ENCODE peak calls at places on chromosomes 13 and 19, in four cellular contexts. One of them, this sample, is unnamed.

GRCh38 chr13:32164622-32165268 is 133.2 kb downstream of the FRY start:
- DNase-seq in activated CD4-positive, CD25-positive, alpha-beta regulatory T cell treated with anti-CD3 and anti-CD28 coated beads, Interleukin-2, amount 50 U/mL, for 16 hours: no peak
- DNase-seq in Peyer's patch: no peak
- DNase-seq in stimulated activated CD4-positive, alpha-beta T cell treated with anti-CD3 and anti-CD28 coated beads, Interleukin-15, amount 100 ng/mL, for 24 hours: peak; percentile 24
- DNase-seq in this sample: no peak

GRCh38 chr13:97426695-97427094 is 7.3 kb upstream of the RAP2A start:
- DNase-seq in stimulated activated CD4-positive, alpha-beta T cell treated with anti-CD3 and anti-CD28 coated beads, Interleukin-15, amount 100 ng/mL, for 24 hours: no peak
- DNase-seq in Peyer's patch: no peak
- DNase-seq in activated CD4-positive, CD25-positive, alpha-beta regulatory T cell treated with anti-CD3 and anti-CD28 coated beads, Interleukin-2, amount 50 U/mL, for 16 hours: no peak
- DNase-seq in this sample: no peak

GRCh38 chr13:24512208-24513068 is at the start of gene PARP4:
- DNase-seq in activated CD4-positive, CD25-positive, alpha-beta regulatory T cell treated with anti-CD3 and anti-CD28 coated beads, Interleukin-2, amount 50 U/mL, for 16 hours: peak; percentile 34
- DNase-seq in Peyer's patch: peak; percentile 92
- DNase-seq in stimulated activated CD4-positive, alpha-beta T cell treated with anti-CD3 and anti-CD28 coated beads, Interleukin-15, amount 100 ng/mL, for 24 hours: peak; percentile 78
- DNase-seq in this sample: peak; percentile 81

GRCh38 chr19:1913781-1914577 is 8.8 kb downstream of the ADAT3 start:
- DNase-seq in activated CD4-positive, CD25-positive, alpha-beta regulatory T cell treated with anti-CD3 and anti-CD28 coated beads, Interleukin-2, amount 50 U/mL, for 16 hours: no peak
- DNase-seq in stimulated activated CD4-positive, alpha-beta T cell treated with anti-CD3 and anti-CD28 coated beads, Interleukin-15, amount 100 ng/mL, for 24 hours: no peak
- DNase-seq in Peyer's patch: no peak
- DNase-seq in this sample: no peak

GRCh38 chr13:33126909-33127607 is 110.8 kb downstream of the KL start:
- DNase-seq in Peyer's patch: no peak
- DNase-seq in stimulated activated CD4-positive, alpha-beta T cell treated with anti-CD3 and anti-CD28 coated beads, Interleukin-15, amount 100 ng/mL, for 24 hours: no peak
- DNase-seq in activated CD4-positive, CD25-positive, alpha-beta regulatory T cell treated with anti-CD3 and anti-CD28 coated beads, Interleukin-2, amount 50 U/mL, for 16 hours: no peak
- DNase-seq in this sample: no peak

GRCh38 chr13:39970177-39970846 is 314.9 kb downstream of the COG6 start:
- DNase-seq in Peyer's patch: no peak
- DNase-seq in activated CD4-positive, CD25-positive, alpha-beta regulatory T cell treated with anti-CD3 and anti-CD28 coated beads, Interleukin-2, amount 50 U/mL, for 16 hours: no peak
- DNase-seq in stimulated activated CD4-positive, alpha-beta T cell treated with anti-CD3 and anti-CD28 coated beads, Interleukin-15, amount 100 ng/mL, for 24 hours: no peak
- DNase-seq in this sample: no peak

GRCh38 chr13:89514534-89515312 is 1832.8 kb upstream of the MIR17HG start:
- DNase-seq in activated CD4-positive, CD25-positive, alpha-beta regulatory T cell treated with anti-CD3 and anti-CD28 coated beads, Interleukin-2, amount 50 U/mL, for 16 hours: no peak
- DNase-seq in Peyer's patch: no peak
- DNase-seq in stimulated activated CD4-positive, alpha-beta T cell treated with anti-CD3 and anti-CD28 coated beads, Interleukin-15, amount 100 ng/mL, for 24 hours: no peak
- DNase-seq in this sample: no peak

GRCh38 chr13:110388141-110388943 is 81.3 kb downstream of the COL4A2 start:
- DNase-seq in activated CD4-positive, CD25-positive, alpha-beta regulatory T cell treated with anti-CD3 and anti-CD28 coated beads, Interleukin-2, amount 50 U/mL, for 16 hours: no peak
- DNase-seq in Peyer's patch: no peak
- DNase-seq in stimulated activated CD4-positive, alpha-beta T cell treated with anti-CD3 and anti-CD28 coated beads, Interleukin-15, amount 100 ng/mL, for 24 hours: no peak
- DNase-seq in this sample: no peak

GRCh38 chr13:57409121-57409520 is 222.4 kb upstream of the PCDH17 start:
- DNase-seq in activated CD4-positive, CD25-positive, alpha-beta regulatory T cell treated with anti-CD3 and anti-CD28 coated beads, Interleukin-2, amount 50 U/mL, for 16 hours: no peak
- DNase-seq in stimulated activated CD4-positive, alpha-beta T cell treated with anti-CD3 and anti-CD28 coated beads, Interleukin-15, amount 100 ng/mL, for 24 hours: no peak
- DNase-seq in Peyer's patch: no peak
- DNase-seq in this sample: no peak

GRCh38 chr13:79654520-79654919 is 173.6 kb downstream of the NDFIP2 start:
- DNase-seq in activated CD4-positive, CD25-positive, alpha-beta regulatory T cell treated with anti-CD3 and anti-CD28 coated beads, Interleukin-2, amount 50 U/mL, for 16 hours: no peak
- DNase-seq in Peyer's patch: no peak
- DNase-seq in stimulated activated CD4-positive, alpha-beta T cell treated with anti-CD3 and anti-CD28 coated beads, Interleukin-15, amount 100 ng/mL, for 24 hours: no peak
- DNase-seq in this sample: no peak

GRCh38 chr19:18401580-18402112 is 4.2 kb upstream of the LRRC25 start:
- DNase-seq in Peyer's patch: peak; percentile 89
- DNase-seq in activated CD4-positive, CD25-positive, alpha-beta regulatory T cell treated with anti-CD3 and anti-CD28 coated beads, Interleukin-2, amount 50 U/mL, for 16 hours: no peak
- DNase-seq in stimulated activated CD4-positive, alpha-beta T cell treated with anti-CD3 and anti-CD28 coated beads, Interleukin-15, amount 100 ng/mL, for 24 hours: no peak
- DNase-seq in this sample: no peak

GRCh38 chr19:35623327-35624010 is 5.4 kb upstream of the RBM42 start:
- DNase-seq in Peyer's patch: no peak
- DNase-seq in stimulated activated CD4-positive, alpha-beta T cell treated with anti-CD3 and anti-CD28 coated beads, Interleukin-15, amount 100 ng/mL, for 24 hours: no peak
- DNase-seq in activated CD4-positive, CD25-positive, alpha-beta regulatory T cell treated with anti-CD3 and anti-CD28 coated beads, Interleukin-2, amount 50 U/mL, for 16 hours: no peak
- DNase-seq in this sample: no peak

GRCh38 chr13:48066310-48066989 is 28.5 kb downstream of the MED4 start:
- DNase-seq in stimulated activated CD4-positive, alpha-beta T cell treated with anti-CD3 and anti-CD28 coated beads, Interleukin-15, amount 100 ng/mL, for 24 hours: peak; percentile 17
- DNase-seq in activated CD4-positive, CD25-positive, alpha-beta regulatory T cell treated with anti-CD3 and anti-CD28 coated beads, Interleukin-2, amount 50 U/mL, for 16 hours: no peak
- DNase-seq in Peyer's patch: no peak
- DNase-seq in this sample: no peak

GRCh38 chr19:14350302-14350701 is 30.9 kb upstream of the ADGRE5 start:
- DNase-seq in Peyer's patch: no peak
- DNase-seq in activated CD4-positive, CD25-positive, alpha-beta regulatory T cell treated with anti-CD3 and anti-CD28 coated beads, Interleukin-2, amount 50 U/mL, for 16 hours: no peak
- DNase-seq in stimulated activated CD4-positive, alpha-beta T cell treated with anti-CD3 and anti-CD28 coated beads, Interleukin-15, amount 100 ng/mL, for 24 hours: no peak
- DNase-seq in this sample: no peak

GRCh38 chr13:114154476-114154875 is 22.1 kb upstream of the RASA3 start:
- DNase-seq in Peyer's patch: no peak
- DNase-seq in activated CD4-positive, CD25-positive, alpha-beta regulatory T cell treated with anti-CD3 and anti-CD28 coated beads, Interleukin-2, amount 50 U/mL, for 16 hours: no peak
- DNase-seq in stimulated activated CD4-positive, alpha-beta T cell treated with anti-CD3 and anti-CD28 coated beads, Interleukin-15, amount 100 ng/mL, for 24 hours: no peak
- DNase-seq in this sample: no peak

GRCh38 chr13:79508224-79508961 is 27.4 kb downstream of the NDFIP2 start:
- DNase-seq in activated CD4-positive, CD25-positive, alpha-beta regulatory T cell treated with anti-CD3 and anti-CD28 coated beads, Interleukin-2, amount 50 U/mL, for 16 hours: no peak
- DNase-seq in stimulated activated CD4-positive, alpha-beta T cell treated with anti-CD3 and anti-CD28 coated beads, Interleukin-15, amount 100 ng/mL, for 24 hours: no peak
- DNase-seq in Peyer's patch: no peak
- DNase-seq in this sample: no peak

GRCh38 chr13:111184685-111185401 is 69.7 kb downstream of the ARHGEF7 start:
- DNase-seq in activated CD4-positive, CD25-positive, alpha-beta regulatory T cell treated with anti-CD3 and anti-CD28 coated beads, Interleukin-2, amount 50 U/mL, for 16 hours: no peak
- DNase-seq in Peyer's patch: peak; percentile 89
- DNase-seq in stimulated activated CD4-positive, alpha-beta T cell treated with anti-CD3 and anti-CD28 coated beads, Interleukin-15, amount 100 ng/mL, for 24 hours: peak; percentile 40
- DNase-seq in this sample: no peak

GRCh38 chr19:1807695-1808394 is 4.2 kb downstream of the ATP8B3 start:
- DNase-seq in Peyer's patch: no peak
- DNase-seq in stimulated activated CD4-positive, alpha-beta T cell treated with anti-CD3 and anti-CD28 coated beads, Interleukin-15, amount 100 ng/mL, for 24 hours: no peak
- DNase-seq in activated CD4-positive, CD25-positive, alpha-beta regulatory T cell treated with anti-CD3 and anti-CD28 coated beads, Interleukin-2, amount 50 U/mL, for 16 hours: no peak
- DNase-seq in this sample: no peak

GRCh38 chr19:58406818-58407657 is 1.4 kb upstream of the ZNF584 start:
- DNase-seq in stimulated activated CD4-positive, alpha-beta T cell treated with anti-CD3 and anti-CD28 coated beads, Interleukin-15, amount 100 ng/mL, for 24 hours: no peak
- DNase-seq in Peyer's patch: no peak
- DNase-seq in activated CD4-positive, CD25-positive, alpha-beta regulatory T cell treated with anti-CD3 and anti-CD28 coated beads, Interleukin-2, amount 50 U/mL, for 16 hours: no peak
- DNase-seq in this sample: no peak

GRCh38 chr13:32537580-32538233 is 888 bp downstream of the N4BP2L2 start:
- DNase-seq in stimulated activated CD4-positive, alpha-beta T cell treated with anti-CD3 and anti-CD28 coated beads, Interleukin-15, amount 100 ng/mL, for 24 hours: peak; percentile 54
- DNase-seq in activated CD4-positive, CD25-positive, alpha-beta regulatory T cell treated with anti-CD3 and anti-CD28 coated beads, Interleukin-2, amount 50 U/mL, for 16 hours: no peak
- DNase-seq in Peyer's patch: peak; percentile 59
- DNase-seq in this sample: peak; percentile 26

GRCh38 chr13:32427852-32428580 is at the start of gene N4BP2L1:
- DNase-seq in activated CD4-positive, CD25-positive, alpha-beta regulatory T cell treated with anti-CD3 and anti-CD28 coated beads, Interleukin-2, amount 50 U/mL, for 16 hours: peak; percentile 70
- DNase-seq in stimulated activated CD4-positive, alpha-beta T cell treated with anti-CD3 and anti-CD28 coated beads, Interleukin-15, amount 100 ng/mL, for 24 hours: peak; percentile 93
- DNase-seq in Peyer's patch: peak; percentile 94
- DNase-seq in this sample: peak; percentile 71

GRCh38 chr13:103275079-103275478 is 208.9 kb upstream of the SLC10A2 start:
- DNase-seq in stimulated activated CD4-positive, alpha-beta T cell treated with anti-CD3 and anti-CD28 coated beads, Interleukin-15, amount 100 ng/mL, for 24 hours: no peak
- DNase-seq in activated CD4-positive, CD25-positive, alpha-beta regulatory T cell treated with anti-CD3 and anti-CD28 coated beads, Interleukin-2, amount 50 U/mL, for 16 hours: no peak
- DNase-seq in Peyer's patch: peak; percentile 77
- DNase-seq in this sample: no peak

GRCh38 chr19:47107201-47107952 is 6.2 kb downstream of the ZC3H4 start:
- DNase-seq in stimulated activated CD4-positive, alpha-beta T cell treated with anti-CD3 and anti-CD28 coated beads, Interleukin-15, amount 100 ng/mL, for 24 hours: peak; percentile 44
- DNase-seq in Peyer's patch: peak; percentile 79
- DNase-seq in activated CD4-positive, CD25-positive, alpha-beta regulatory T cell treated with anti-CD3 and anti-CD28 coated beads, Interleukin-2, amount 50 U/mL, for 16 hours: no peak
- DNase-seq in this sample: peak; percentile 32

GRCh38 chr13:112071902-112072530 is 5.1 kb downstream of the SOX1 start:
- DNase-seq in activated CD4-positive, CD25-positive, alpha-beta regulatory T cell treated with anti-CD3 and anti-CD28 coated beads, Interleukin-2, amount 50 U/mL, for 16 hours: no peak
- DNase-seq in stimulated activated CD4-positive, alpha-beta T cell treated with anti-CD3 and anti-CD28 coated beads, Interleukin-15, amount 100 ng/mL, for 24 hours: no peak
- DNase-seq in Peyer's patch: no peak
- DNase-seq in this sample: no peak

GRCh38 chr19:28793391-28794168 is 419.4 kb downstream of the UQCRFS1 start:
- DNase-seq in activated CD4-positive, CD25-positive, alpha-beta regulatory T cell treated with anti-CD3 and anti-CD28 coated beads, Interleukin-2, amount 50 U/mL, for 16 hours: no peak
- DNase-seq in Peyer's patch: no peak
- DNase-seq in stimulated activated CD4-positive, alpha-beta T cell treated with anti-CD3 and anti-CD28 coated beads, Interleukin-15, amount 100 ng/mL, for 24 hours: no peak
- DNase-seq in this sample: no peak